ENCODE peak calls at places on chromosomes 16 and 17, in nine cellular contexts. V is progenitor cell of endocrine pancreas; E is brain microvascular endothelial cell; L is sigmoid colon; H is glutamatergic neuron; R is anterior cingulate cortex; F is stimulated activated CD8-positive, alpha-beta memory T cell treated with anti-CD3 and anti-CD28 coated beads, Interleukin-7, amount 100 ng/mL, for 1 hour; Q is OCI-LY7; Y is neural progenitor cell. J is an unnamed sample.
A peak's percentile ranks its signal among the peaks of the same experiment; 100 is the strongest.

GRCh38 chr17:40340880-40341807 is 23.4 kb downstream of the GJD3 start:
- DNase-seq in Q (peak; percentile 90), R (peak; percentile 78), L (peak; percentile 97), E (peak; percentile 84), V (peak; percentile 81), Y (peak; percentile 85), F (peak; percentile 63), H (peak; percentile 80), J (peak; percentile 71)

GRCh38 chr17:6787081-6787693 is 11.2 kb downstream of the FBXO39 start:
- DNase-seq in L (no peak), Q (no peak), E (no peak), V (no peak), F (no peak), Y (no peak), R (no peak), H (no peak), J (no peak)

GRCh38 chr17:80999224-81000088 is 7.8 kb downstream of the CHMP6 start:
- DNase-seq in Y (no peak), L (no peak), H (no peak), E (no peak), F (no peak), Q (no peak), R (no peak), V (no peak), J (no peak)

GRCh38 chr17:46831573-46832305 is 13.2 kb upstream of the WNT3 start:
- DNase-seq in V (no peak), Q (no peak), L (no peak), H (no peak), E (no peak), F (no peak), R (peak; percentile 22), Y (no peak), J (no peak)

GRCh38 chr16:52078716-52079655 is 468.0 kb downstream of the TOX3 start:
- DNase-seq in H (no peak), F (no peak), V (no peak), Q (no peak), Y (no peak), L (no peak), R (no peak), E (no peak), J (no peak)

GRCh38 chr16:1338119-1338730 is 4.8 kb downstream of the BAIAP3 start:
- DNase-seq in R (no peak), Q (peak; percentile 54), H (peak; percentile 69), E (no peak), Y (peak; percentile 82), F (no peak), V (peak; percentile 62), L (no peak), J (no peak)

GRCh38 chr16:5820472-5820871 is 722.9 kb upstream of the EEF2KMT start:
- DNase-seq in L (no peak), R (no peak), F (no peak), Y (no peak), V (no peak), Q (no peak), H (no peak), E (no peak), J (no peak)

GRCh38 chr16:88049561-88050545 is 98.6 kb downstream of the BANP start:
- DNase-seq in Y (no peak), H (peak; percentile 5), V (no peak), L (peak; percentile 47), Q (no peak), R (no peak), F (no peak), E (no peak), J (no peak)

GRCh38 chr16:82456683-82457082 is 170.1 kb upstream of the CDH13 start:
- DNase-seq in L (no peak), V (peak; percentile 52), H (peak; percentile 76), E (peak; percentile 40), R (peak; percentile 13), Q (peak; percentile 54), Y (peak; percentile 84), F (peak; percentile 1), J (peak; percentile 48)

GRCh38 chr17:10604521-10604920 is 52.6 kb downstream of the MYH3 start:
- DNase-seq in R (no peak), L (no peak), Q (no peak), H (no peak), E (no peak), Y (no peak), F (no peak), V (no peak), J (no peak)

GRCh38 chr16:5036228-5037156 is 2.8 kb upstream of the NAGPA start:
- DNase-seq in F (no peak), Q (no peak), H (no peak), R (peak; percentile 24), Y (no peak), V (no peak), L (no peak), E (no peak), J (no peak)

GRCh38 chr17:3927628-3928010 is 11.4 kb upstream of the P2RX1 start:
- DNase-seq in V (no peak), Q (no peak), R (no peak), E (no peak), Y (no peak), F (no peak), L (no peak), H (no peak), J (no peak)

GRCh38 chr17:50062323-50063243 is 6.7 kb downstream of the ITGA3 start:
- DNase-seq in E (peak; percentile 74), L (peak; percentile 93), Y (no peak), R (no peak), Q (no peak), F (no peak), H (no peak), V (no peak), J (no peak)

GRCh38 chr17:48543854-48544355 is 1.0 kb downstream of the HOXB2 start:
- DNase-seq in V (no peak), E (no peak), H (no peak), F (no peak), Q (no peak), R (no peak), L (no peak), Y (no peak), J (no peak)

GRCh38 chr16:16982614-16983013 is 488.1 kb downstream of the XYLT1 start:
- DNase-seq in Q (peak; percentile 1), Y (no peak), R (no peak), L (no peak), E (no peak), F (no peak), H (no peak), V (no peak), J (no peak)

GRCh38 chr16:49857423-49858181 is 1.7 kb upstream of the ZNF423 start:
- DNase-seq in Y (peak; percentile 85), V (peak; percentile 64), H (peak; percentile 80), L (peak; percentile 82), E (peak; percentile 46), R (no peak), Q (peak; percentile 68), F (no peak), J (peak; percentile 66)

GRCh38 chr16:85047867-85048455 is 20.4 kb downstream of the KIAA0513 start:
- DNase-seq in L (no peak), Y (no peak), E (no peak), Q (no peak), V (no peak), H (no peak), F (no peak), R (no peak), J (no peak)

GRCh38 chr17:40596261-40596919 is 31.1 kb upstream of the CCR7 start:
- DNase-seq in Q (peak; percentile 72), R (no peak), Y (no peak), E (no peak), V (no peak), L (no peak), H (no peak), F (no peak), J (no peak)

GRCh38 chr16:49504023-49504364 is 130.4 kb downstream of the C16orf78 start:
- DNase-seq in F (no peak), V (no peak), Q (no peak), E (no peak), R (no peak), H (no peak), L (no peak), Y (no peak), J (no peak)

GRCh38 chr16:27867122-27868110 is 196.1 kb downstream of the GSG1L start:
- DNase-seq in F (peak; percentile 9), Q (peak; percentile 56), H (peak; percentile 67), R (peak; percentile 50), L (no peak), V (peak; percentile 56), E (peak; percentile 75), Y (peak; percentile 88), J (peak; percentile 46)

GRCh38 chr17:79451167-79451566 is 159.7 kb downstream of the RBFOX3 start:
- DNase-seq in E (no peak), L (no peak), F (no peak), Y (no peak), Q (no peak), H (no peak), R (no peak), V (no peak), J (no peak)

GRCh38 chr16:56780646-56781045 is 50.7 kb downstream of the NUP93 start:
- DNase-seq in Y (no peak), L (no peak), R (no peak), E (no peak), Q (no peak), H (no peak), V (no peak), F (no peak), J (no peak)

GRCh38 chr17:45197555-45198334 is 23.9 kb upstream of the FMNL1 start:
- DNase-seq in Q (peak; percentile 89), L (peak; percentile 95), H (peak; percentile 98), V (peak; percentile 98), E (peak; percentile 75), R (peak; percentile 78), Y (peak; percentile 96), F (peak; percentile 86), J (peak; percentile 90)

GRCh38 chr17:59372138-59372751 is 40.8 kb downstream of the YPEL2 start:
- DNase-seq in Q (peak; percentile 71), H (no peak), V (no peak), R (no peak), L (peak; percentile 86), Y (no peak), E (peak; percentile 57), F (no peak), J (no peak)

GRCh38 chr16:79437764-79438728 is 162.5 kb downstream of the MAF start:
- DNase-seq in E (peak; percentile 4), R (peak; percentile 33), H (no peak), Q (no peak), V (no peak), L (no peak), F (no peak), Y (peak; percentile 71), J (peak; percentile 15)

GRCh38 chr17:35080536-35080935 is 17.0 kb upstream of the RFFL start:
- DNase-seq in L (no peak), Q (peak; percentile 50), H (no peak), R (no peak), E (no peak), Y (no peak), F (no peak), V (no peak), J (no peak)

GRCh38 chr17:21460358-21460757 is 84.2 kb downstream of the KCNJ12 start:
- DNase-seq in F (no peak), H (no peak), E (peak; percentile 93), R (no peak), Q (no peak), V (no peak), Y (no peak), L (no peak), J (no peak)

GRCh38 chr17:77456271-77456950 is 315.6 kb downstream of the SEC14L1 start:
- DNase-seq in Y (no peak), F (no peak), V (no peak), E (no peak), H (no peak), L (no peak), Q (peak; percentile 54), R (no peak), J (no peak)

GRCh38 chr17:67491678-67492019 is 114.6 kb downstream of the PITPNC1 start:
- DNase-seq in R (no peak), H (no peak), V (no peak), E (no peak), Q (no peak), Y (no peak), L (no peak), F (no peak), J (no peak)

GRCh38 chr17:49741009-49741691 is 22.8 kb downstream of the FAM117A start:
- DNase-seq in E (no peak), L (no peak), H (no peak), Q (peak; percentile 52), F (no peak), Y (no peak), R (no peak), V (no peak), J (no peak)

GRCh38 chr17:7886227-7887037 is 2.2 kb upstream of the CHD3 start:
- DNase-seq in R (no peak), Q (peak; percentile 47), E (peak; percentile 21), Y (peak; percentile 59), F (no peak), H (peak; percentile 37), L (peak; percentile 78), V (no peak), J (peak; percentile 29)

J was measured in neuronal stem cell.